ENCODE peak calls at places on chromosome 9, in six cellular contexts. A, S, V, L, I and Z are unnamed samples.

GRCh38 chr9:69035438-69036316 is at the start of gene FXN:
- DNase-seq in V (peak), I (peak), L (peak), A (peak), S (peak), Z (peak)

GRCh38 chr9:93037476-93037971 is 21.0 kb upstream of the SUSD3 start:
- DNase-seq in L (no peak), I (no peak), S (no peak), V (no peak), A (no peak), Z (no peak)

GRCh38 chr9:29802454-29802853 is 2229.2 kb upstream of the C9orf72 start:
- DNase-seq in S (no peak), A (no peak), I (no peak), V (no peak), L (no peak), Z (no peak)

GRCh38 chr9:71897573-71897972 is 13.4 kb downstream of the ABHD17B start:
- DNase-seq in A (no peak), S (no peak), L (no peak), I (no peak), V (no peak), Z (no peak)

GRCh38 chr9:6126377-6126776 is 89.2 kb upstream of the IL33 start:
- DNase-seq in V (no peak), S (no peak), A (no peak), I (no peak), L (no peak), Z (no peak)

GRCh38 chr9:101585740-101586139 is 9.0 kb downstream of the PPP3R2 start:
- DNase-seq in A (no peak), I (no peak), V (no peak), S (no peak), L (no peak), Z (no peak)

GRCh38 chr9:4740623-4741364 is at the start of gene AK3:
- DNase-seq in A (peak), S (peak), I (peak), V (peak), L (peak), Z (peak)

GRCh38 chr9:116287721-116288120 is 134.1 kb downstream of the PAPPA start:
- DNase-seq in A (no peak), S (no peak), L (no peak), I (no peak), V (no peak), Z (no peak)

GRCh38 chr9:76916231-76916630 is 10.3 kb upstream of the PRUNE2 start:
- DNase-seq in A (no peak), I (no peak), L (no peak), V (no peak), S (no peak), Z (no peak)

GRCh38 chr9:121551985-121552753 is 52.5 kb upstream of the GGTA1 start:
- DNase-seq in A (no peak), S (no peak), L (no peak), I (no peak), V (no peak), Z (no peak)